ENCODE peak calls at places on chromosomes 7 and 10, in four cellular contexts. One of them, this sample, is unnamed.

GRCh38 chr10:79044846-79045245 is 23.9 kb upstream of the ZMIZ1 start:
- DNase-seq in activated CD4-positive, alpha-beta T cell treated with anti-CD3 and anti-CD28 coated beads, Interleukin-2, amount 10 ng/mL, durations not matched to agents 7 days and 5 days: no peak
- DNase-seq in fibroblast of the conjunctiva: no peak
- DNase-seq in activated CD8-positive, alpha-beta memory T cell treated with anti-CD3 and anti-CD28 coated beads, Interleukin-2, amount 50 U/mL, for 48 hours: no peak
- DNase-seq in this sample: no peak

GRCh38 chr10:72846225-72846624 is 47.3 kb upstream of the OIT3 start:
- DNase-seq in activated CD4-positive, alpha-beta T cell treated with anti-CD3 and anti-CD28 coated beads, Interleukin-2, amount 10 ng/mL, durations not matched to agents 7 days and 5 days: no peak
- DNase-seq in fibroblast of the conjunctiva: peak
- DNase-seq in activated CD8-positive, alpha-beta memory T cell treated with anti-CD3 and anti-CD28 coated beads, Interleukin-2, amount 50 U/mL, for 48 hours: no peak
- DNase-seq in this sample: no peak

GRCh38 chr7:91835191-91836064 is 45.1 kb downstream of the MTERF1 start:
- DNase-seq in activated CD8-positive, alpha-beta memory T cell treated with anti-CD3 and anti-CD28 coated beads, Interleukin-2, amount 50 U/mL, for 48 hours: no peak
- DNase-seq in fibroblast of the conjunctiva: no peak
- DNase-seq in activated CD4-positive, alpha-beta T cell treated with anti-CD3 and anti-CD28 coated beads, Interleukin-2, amount 10 ng/mL, durations not matched to agents 7 days and 5 days: no peak
- DNase-seq in this sample: no peak

GRCh38 chr10:74645681-74646080 is 180.7 kb upstream of the KAT6B start:
- DNase-seq in fibroblast of the conjunctiva: no peak
- DNase-seq in activated CD4-positive, alpha-beta T cell treated with anti-CD3 and anti-CD28 coated beads, Interleukin-2, amount 10 ng/mL, durations not matched to agents 7 days and 5 days: no peak
- DNase-seq in activated CD8-positive, alpha-beta memory T cell treated with anti-CD3 and anti-CD28 coated beads, Interleukin-2, amount 50 U/mL, for 48 hours: no peak
- DNase-seq in this sample: no peak

GRCh38 chr10:88979153-88979562 is 11.4 kb upstream of the FAS start:
- DNase-seq in activated CD8-positive, alpha-beta memory T cell treated with anti-CD3 and anti-CD28 coated beads, Interleukin-2, amount 50 U/mL, for 48 hours: no peak
- DNase-seq in fibroblast of the conjunctiva: no peak
- DNase-seq in activated CD4-positive, alpha-beta T cell treated with anti-CD3 and anti-CD28 coated beads, Interleukin-2, amount 10 ng/mL, durations not matched to agents 7 days and 5 days: no peak
- DNase-seq in this sample: no peak

GRCh38 chr10:12041766-12042408 is 722 bp downstream of the UPF2 start:
- DNase-seq in activated CD4-positive, alpha-beta T cell treated with anti-CD3 and anti-CD28 coated beads, Interleukin-2, amount 10 ng/mL, durations not matched to agents 7 days and 5 days: peak
- DNase-seq in activated CD8-positive, alpha-beta memory T cell treated with anti-CD3 and anti-CD28 coated beads, Interleukin-2, amount 50 U/mL, for 48 hours: peak
- DNase-seq in fibroblast of the conjunctiva: no peak
- DNase-seq in this sample: peak

GRCh38 chr10:133474027-133474426 is 20.3 kb downstream of the SCART1 start:
- DNase-seq in fibroblast of the conjunctiva: no peak
- DNase-seq in activated CD8-positive, alpha-beta memory T cell treated with anti-CD3 and anti-CD28 coated beads, Interleukin-2, amount 50 U/mL, for 48 hours: peak
- DNase-seq in activated CD4-positive, alpha-beta T cell treated with anti-CD3 and anti-CD28 coated beads, Interleukin-2, amount 10 ng/mL, durations not matched to agents 7 days and 5 days: no peak
- DNase-seq in this sample: peak

GRCh38 chr10:18204050-18204449 is 63.8 kb downstream of the CACNB2 start:
- DNase-seq in activated CD4-positive, alpha-beta T cell treated with anti-CD3 and anti-CD28 coated beads, Interleukin-2, amount 10 ng/mL, durations not matched to agents 7 days and 5 days: peak
- DNase-seq in activated CD8-positive, alpha-beta memory T cell treated with anti-CD3 and anti-CD28 coated beads, Interleukin-2, amount 50 U/mL, for 48 hours: no peak
- DNase-seq in fibroblast of the conjunctiva: no peak
- DNase-seq in this sample: no peak

GRCh38 chr10:60549686-60550085 is 160.0 kb upstream of the ANK3 start:
- DNase-seq in activated CD4-positive, alpha-beta T cell treated with anti-CD3 and anti-CD28 coated beads, Interleukin-2, amount 10 ng/mL, durations not matched to agents 7 days and 5 days: no peak
- DNase-seq in fibroblast of the conjunctiva: no peak
- DNase-seq in activated CD8-positive, alpha-beta memory T cell treated with anti-CD3 and anti-CD28 coated beads, Interleukin-2, amount 50 U/mL, for 48 hours: no peak
- DNase-seq in this sample: no peak

GRCh38 chr7:159227433-159227832 is 82.8 kb upstream of the VIPR2 start:
- DNase-seq in activated CD8-positive, alpha-beta memory T cell treated with anti-CD3 and anti-CD28 coated beads, Interleukin-2, amount 50 U/mL, for 48 hours: no peak
- DNase-seq in activated CD4-positive, alpha-beta T cell treated with anti-CD3 and anti-CD28 coated beads, Interleukin-2, amount 10 ng/mL, durations not matched to agents 7 days and 5 days: no peak
- DNase-seq in fibroblast of the conjunctiva: no peak
- DNase-seq in this sample: no peak

GRCh38 chr7:140641532-140642191 is 1.0 kb upstream of the DENND2A start:
- DNase-seq in activated CD4-positive, alpha-beta T cell treated with anti-CD3 and anti-CD28 coated beads, Interleukin-2, amount 10 ng/mL, durations not matched to agents 7 days and 5 days: no peak
- DNase-seq in activated CD8-positive, alpha-beta memory T cell treated with anti-CD3 and anti-CD28 coated beads, Interleukin-2, amount 50 U/mL, for 48 hours: no peak
- DNase-seq in fibroblast of the conjunctiva: no peak
- DNase-seq in this sample: no peak

GRCh38 chr7:87219545-87220025 is at the start of gene TMEM243:
- DNase-seq in activated CD8-positive, alpha-beta memory T cell treated with anti-CD3 and anti-CD28 coated beads, Interleukin-2, amount 50 U/mL, for 48 hours: peak
- DNase-seq in fibroblast of the conjunctiva: no peak
- DNase-seq in activated CD4-positive, alpha-beta T cell treated with anti-CD3 and anti-CD28 coated beads, Interleukin-2, amount 10 ng/mL, durations not matched to agents 7 days and 5 days: peak
- DNase-seq in this sample: peak

GRCh38 chr7:110373514-110374258 is 717.2 kb upstream of the LRRN3 start:
- DNase-seq in activated CD8-positive, alpha-beta memory T cell treated with anti-CD3 and anti-CD28 coated beads, Interleukin-2, amount 50 U/mL, for 48 hours: no peak
- DNase-seq in fibroblast of the conjunctiva: no peak
- DNase-seq in activated CD4-positive, alpha-beta T cell treated with anti-CD3 and anti-CD28 coated beads, Interleukin-2, amount 10 ng/mL, durations not matched to agents 7 days and 5 days: no peak
- DNase-seq in this sample: no peak

GRCh38 chr7:41113663-41114062 is 589.2 kb downstream of the INHBA start:
- DNase-seq in activated CD4-positive, alpha-beta T cell treated with anti-CD3 and anti-CD28 coated beads, Interleukin-2, amount 10 ng/mL, durations not matched to agents 7 days and 5 days: no peak
- DNase-seq in fibroblast of the conjunctiva: no peak
- DNase-seq in activated CD8-positive, alpha-beta memory T cell treated with anti-CD3 and anti-CD28 coated beads, Interleukin-2, amount 50 U/mL, for 48 hours: no peak
- DNase-seq in this sample: no peak

GRCh38 chr10:78515037-78515872 is 481.6 kb downstream of the RPS24 start:
- DNase-seq in fibroblast of the conjunctiva: no peak
- DNase-seq in activated CD8-positive, alpha-beta memory T cell treated with anti-CD3 and anti-CD28 coated beads, Interleukin-2, amount 50 U/mL, for 48 hours: peak
- DNase-seq in activated CD4-positive, alpha-beta T cell treated with anti-CD3 and anti-CD28 coated beads, Interleukin-2, amount 10 ng/mL, durations not matched to agents 7 days and 5 days: no peak
- DNase-seq in this sample: peak

GRCh38 chr7:157560258-157560654 is 223.5 kb downstream of the DNAJB6 start:
- DNase-seq in activated CD8-positive, alpha-beta memory T cell treated with anti-CD3 and anti-CD28 coated beads, Interleukin-2, amount 50 U/mL, for 48 hours: no peak
- DNase-seq in fibroblast of the conjunctiva: no peak
- DNase-seq in activated CD4-positive, alpha-beta T cell treated with anti-CD3 and anti-CD28 coated beads, Interleukin-2, amount 10 ng/mL, durations not matched to agents 7 days and 5 days: no peak
- DNase-seq in this sample: no peak

GRCh38 chr10:69845574-69846251 is 44.0 kb downstream of the COL13A1 start:
- DNase-seq in activated CD8-positive, alpha-beta memory T cell treated with anti-CD3 and anti-CD28 coated beads, Interleukin-2, amount 50 U/mL, for 48 hours: no peak
- DNase-seq in fibroblast of the conjunctiva: no peak
- DNase-seq in activated CD4-positive, alpha-beta T cell treated with anti-CD3 and anti-CD28 coated beads, Interleukin-2, amount 10 ng/mL, durations not matched to agents 7 days and 5 days: no peak
- DNase-seq in this sample: no peak

GRCh38 chr7:13833872-13834271 is 155.6 kb downstream of the ETV1 start:
- DNase-seq in activated CD4-positive, alpha-beta T cell treated with anti-CD3 and anti-CD28 coated beads, Interleukin-2, amount 10 ng/mL, durations not matched to agents 7 days and 5 days: no peak
- DNase-seq in fibroblast of the conjunctiva: no peak
- DNase-seq in activated CD8-positive, alpha-beta memory T cell treated with anti-CD3 and anti-CD28 coated beads, Interleukin-2, amount 50 U/mL, for 48 hours: no peak
- DNase-seq in this sample: no peak

GRCh38 chr10:101624526-101625102 is 36.5 kb downstream of the DPCD start:
- DNase-seq in activated CD8-positive, alpha-beta memory T cell treated with anti-CD3 and anti-CD28 coated beads, Interleukin-2, amount 50 U/mL, for 48 hours: no peak
- DNase-seq in activated CD4-positive, alpha-beta T cell treated with anti-CD3 and anti-CD28 coated beads, Interleukin-2, amount 10 ng/mL, durations not matched to agents 7 days and 5 days: no peak
- DNase-seq in fibroblast of the conjunctiva: no peak
- DNase-seq in this sample: no peak

GRCh38 chr7:154804449-154804848 is 198.5 kb downstream of the PAXIP1 start:
- DNase-seq in activated CD4-positive, alpha-beta T cell treated with anti-CD3 and anti-CD28 coated beads, Interleukin-2, amount 10 ng/mL, durations not matched to agents 7 days and 5 days: no peak
- DNase-seq in fibroblast of the conjunctiva: no peak
- DNase-seq in activated CD8-positive, alpha-beta memory T cell treated with anti-CD3 and anti-CD28 coated beads, Interleukin-2, amount 50 U/mL, for 48 hours: no peak
- DNase-seq in this sample: no peak

GRCh38 chr7:66840316-66840715 is 80.7 kb upstream of the TMEM248 start:
- DNase-seq in activated CD8-positive, alpha-beta memory T cell treated with anti-CD3 and anti-CD28 coated beads, Interleukin-2, amount 50 U/mL, for 48 hours: no peak
- DNase-seq in fibroblast of the conjunctiva: no peak
- DNase-seq in activated CD4-positive, alpha-beta T cell treated with anti-CD3 and anti-CD28 coated beads, Interleukin-2, amount 10 ng/mL, durations not matched to agents 7 days and 5 days: no peak
- DNase-seq in this sample: no peak

GRCh38 chr7:143027032-143027431 is at the start of gene OR9A2:
- DNase-seq in activated CD8-positive, alpha-beta memory T cell treated with anti-CD3 and anti-CD28 coated beads, Interleukin-2, amount 50 U/mL, for 48 hours: no peak
- DNase-seq in fibroblast of the conjunctiva: no peak
- DNase-seq in activated CD4-positive, alpha-beta T cell treated with anti-CD3 and anti-CD28 coated beads, Interleukin-2, amount 10 ng/mL, durations not matched to agents 7 days and 5 days: no peak
- DNase-seq in this sample: no peak

GRCh38 chr10:3783313-3783689 is 1.7 kb downstream of the KLF6 start:
- DNase-seq in activated CD8-positive, alpha-beta memory T cell treated with anti-CD3 and anti-CD28 coated beads, Interleukin-2, amount 50 U/mL, for 48 hours: peak
- DNase-seq in activated CD4-positive, alpha-beta T cell treated with anti-CD3 and anti-CD28 coated beads, Interleukin-2, amount 10 ng/mL, durations not matched to agents 7 days and 5 days: peak
- DNase-seq in fibroblast of the conjunctiva: peak
- DNase-seq in this sample: no peak

GRCh38 chr10:680146-680545 is 9.3 kb downstream of the DIP2C start:
- DNase-seq in activated CD4-positive, alpha-beta T cell treated with anti-CD3 and anti-CD28 coated beads, Interleukin-2, amount 10 ng/mL, durations not matched to agents 7 days and 5 days: no peak
- DNase-seq in fibroblast of the conjunctiva: no peak
- DNase-seq in activated CD8-positive, alpha-beta memory T cell treated with anti-CD3 and anti-CD28 coated beads, Interleukin-2, amount 50 U/mL, for 48 hours: no peak
- DNase-seq in this sample: no peak

GRCh38 chr7:155763721-155764431 is 48.4 kb downstream of the SHH start:
- DNase-seq in activated CD8-positive, alpha-beta memory T cell treated with anti-CD3 and anti-CD28 coated beads, Interleukin-2, amount 50 U/mL, for 48 hours: peak
- DNase-seq in activated CD4-positive, alpha-beta T cell treated with anti-CD3 and anti-CD28 coated beads, Interleukin-2, amount 10 ng/mL, durations not matched to agents 7 days and 5 days: peak
- DNase-seq in fibroblast of the conjunctiva: no peak
- DNase-seq in this sample: no peak

GRCh38 chr7:13628231-13629001 is 361.1 kb downstream of the ETV1 start:
- DNase-seq in activated CD4-positive, alpha-beta T cell treated with anti-CD3 and anti-CD28 coated beads, Interleukin-2, amount 10 ng/mL, durations not matched to agents 7 days and 5 days: no peak
- DNase-seq in activated CD8-positive, alpha-beta memory T cell treated with anti-CD3 and anti-CD28 coated beads, Interleukin-2, amount 50 U/mL, for 48 hours: no peak
- DNase-seq in fibroblast of the conjunctiva: no peak
- DNase-seq in this sample: no peak

GRCh38 chr7:4815609-4816418 is 40.4 kb downstream of the AP5Z1 start:
- DNase-seq in activated CD8-positive, alpha-beta memory T cell treated with anti-CD3 and anti-CD28 coated beads, Interleukin-2, amount 50 U/mL, for 48 hours: no peak
- DNase-seq in activated CD4-positive, alpha-beta T cell treated with anti-CD3 and anti-CD28 coated beads, Interleukin-2, amount 10 ng/mL, durations not matched to agents 7 days and 5 days: no peak
- DNase-seq in fibroblast of the conjunctiva: no peak
- DNase-seq in this sample: no peak

GRCh38 chr10:86651021-86651471 is 3.3 kb upstream of the OPN4 start:
- DNase-seq in activated CD4-positive, alpha-beta T cell treated with anti-CD3 and anti-CD28 coated beads, Interleukin-2, amount 10 ng/mL, durations not matched to agents 7 days and 5 days: no peak
- DNase-seq in activated CD8-positive, alpha-beta memory T cell treated with anti-CD3 and anti-CD28 coated beads, Interleukin-2, amount 50 U/mL, for 48 hours: no peak
- DNase-seq in fibroblast of the conjunctiva: no peak
- DNase-seq in this sample: no peak

GRCh38 chr7:108181073-108181985 is 51.2 kb upstream of the LAMB4 start:
- DNase-seq in fibroblast of the conjunctiva: peak
- DNase-seq in activated CD4-positive, alpha-beta T cell treated with anti-CD3 and anti-CD28 coated beads, Interleukin-2, amount 10 ng/mL, durations not matched to agents 7 days and 5 days: no peak
- DNase-seq in activated CD8-positive, alpha-beta memory T cell treated with anti-CD3 and anti-CD28 coated beads, Interleukin-2, amount 50 U/mL, for 48 hours: no peak
- DNase-seq in this sample: no peak

GRCh38 chr7:42471573-42472174 is 234.7 kb upstream of the GLI3 start:
- DNase-seq in activated CD8-positive, alpha-beta memory T cell treated with anti-CD3 and anti-CD28 coated beads, Interleukin-2, amount 50 U/mL, for 48 hours: no peak
- DNase-seq in activated CD4-positive, alpha-beta T cell treated with anti-CD3 and anti-CD28 coated beads, Interleukin-2, amount 10 ng/mL, durations not matched to agents 7 days and 5 days: no peak
- DNase-seq in fibroblast of the conjunctiva: no peak
- DNase-seq in this sample: no peak

GRCh38 chr10:88952647-88953111 is at the start of gene ACTA2:
- DNase-seq in activated CD4-positive, alpha-beta T cell treated with anti-CD3 and anti-CD28 coated beads, Interleukin-2, amount 10 ng/mL, durations not matched to agents 7 days and 5 days: no peak
- DNase-seq in fibroblast of the conjunctiva: no peak
- DNase-seq in activated CD8-positive, alpha-beta memory T cell treated with anti-CD3 and anti-CD28 coated beads, Interleukin-2, amount 50 U/mL, for 48 hours: no peak
- DNase-seq in this sample: no peak

GRCh38 chr10:20007426-20007825 is 191.2 kb downstream of the PLXDC2 start:
- DNase-seq in activated CD4-positive, alpha-beta T cell treated with anti-CD3 and anti-CD28 coated beads, Interleukin-2, amount 10 ng/mL, durations not matched to agents 7 days and 5 days: no peak
- DNase-seq in fibroblast of the conjunctiva: no peak
- DNase-seq in activated CD8-positive, alpha-beta memory T cell treated with anti-CD3 and anti-CD28 coated beads, Interleukin-2, amount 50 U/mL, for 48 hours: no peak
- DNase-seq in this sample: no peak

GRCh38 chr10:80579370-80579769 is 41.7 kb downstream of the SH2D4B start:
- DNase-seq in activated CD8-positive, alpha-beta memory T cell treated with anti-CD3 and anti-CD28 coated beads, Interleukin-2, amount 50 U/mL, for 48 hours: no peak
- DNase-seq in fibroblast of the conjunctiva: no peak
- DNase-seq in activated CD4-positive, alpha-beta T cell treated with anti-CD3 and anti-CD28 coated beads, Interleukin-2, amount 10 ng/mL, durations not matched to agents 7 days and 5 days: no peak
- DNase-seq in this sample: no peak

GRCh38 chr7:76149847-76150691 is 51.6 kb upstream of the SRRM3 start:
- DNase-seq in fibroblast of the conjunctiva: no peak
- DNase-seq in activated CD8-positive, alpha-beta memory T cell treated with anti-CD3 and anti-CD28 coated beads, Interleukin-2, amount 50 U/mL, for 48 hours: no peak
- DNase-seq in activated CD4-positive, alpha-beta T cell treated with anti-CD3 and anti-CD28 coated beads, Interleukin-2, amount 10 ng/mL, durations not matched to agents 7 days and 5 days: no peak
- DNase-seq in this sample: peak

This sample was measured in osteocyte.